ENCODE peak calls at places on chromosomes 1 and 21, in nine cellular contexts. R, W, D, K, N, H, L, C and Q are unnamed samples.

GRCh38 chr1:19710825-19711611 is 46.3 kb downstream of the HTR6 start:
- DNase-seq in R (no peak), W (no peak), D (no peak), K (no peak), N (no peak), H (no peak), L (no peak), C (no peak), Q (no peak)

GRCh38 chr1:202104073-202104472 is 18.6 kb upstream of the GPR37L1 start:
- DNase-seq in R (no peak), W (no peak), D (no peak), K (peak; percentile 73), N (no peak), H (no peak), L (no peak), C (no peak), Q (no peak)

GRCh38 chr1:192709544-192709943 is 73.6 kb downstream of the RGS13 start:
- DNase-seq in R (no peak), W (peak; percentile 24), D (peak; percentile 40), K (no peak), N (peak; percentile 66), H (peak; percentile 32), L (no peak), C (peak; percentile 28), Q (no peak)

GRCh38 chr1:10057744-10058294 is 25.1 kb downstream of the UBE4B start:
- DNase-seq in R (no peak), W (no peak), D (no peak), K (no peak), N (no peak), H (no peak), L (no peak), C (no peak), Q (no peak)

GRCh38 chr1:3852091-3852490 is 4.9 kb downstream of the CEP104 start:
- DNase-seq in R (no peak), W (no peak), D (no peak), K (no peak), N (no peak), H (no peak), L (no peak), C (no peak), Q (no peak)

GRCh38 chr1:12159826-12160225 is 7.0 kb upstream of the TNFRSF1B start:
- DNase-seq in R (peak; percentile 59), W (no peak), D (peak; percentile 20), K (no peak), N (no peak), H (no peak), L (no peak), C (no peak), Q (no peak)

GRCh38 chr21:24995206-24995605 is 612.1 kb downstream of the MRPL39 start:
- DNase-seq in R (no peak), W (no peak), D (no peak), K (no peak), N (no peak), H (no peak), L (no peak), C (peak; percentile 41), Q (no peak)

GRCh38 chr1:165444897-165445370 is at the start of gene RXRG:
- DNase-seq in R (no peak), W (peak; percentile 26), D (peak; percentile 1), K (no peak), N (peak; percentile 52), H (peak; percentile 0), L (peak; percentile 9), C (no peak), Q (no peak)

GRCh38 chr1:54225378-54225777 is 25.4 kb downstream of the MRPL37 start:
- DNase-seq in R (no peak), W (no peak), D (no peak), K (no peak), N (no peak), H (no peak), L (no peak), C (no peak), Q (no peak)

GRCh38 chr1:94218332-94218731 is 19.1 kb downstream of the ARHGAP29 start:
- DNase-seq in R (no peak), W (no peak), D (no peak), K (no peak), N (no peak), H (no peak), L (peak; percentile 81), C (no peak), Q (no peak)

GRCh38 chr1:13898406-13898805 is 198.4 kb downstream of the PRDM2 start:
- DNase-seq in R (no peak), W (no peak), D (no peak), K (no peak), N (no peak), H (no peak), L (no peak), C (no peak), Q (no peak)

GRCh38 chr1:6784560-6785317 is 515 bp upstream of the CAMTA1 start:
- DNase-seq in R (peak; percentile 100), W (peak; percentile 100), D (peak; percentile 100), K (peak; percentile 100), N (peak; percentile 100), H (peak; percentile 100), L (peak; percentile 100), C (peak; percentile 100), Q (peak; percentile 100)

GRCh38 chr1:6783956-6784559 is 1.2 kb upstream of the CAMTA1 start:
- DNase-seq in R (peak; percentile 41), W (no peak), D (no peak), K (no peak), N (no peak), H (no peak), L (peak; percentile 50), C (no peak), Q (peak; percentile 17)

GRCh38 chr1:6782151-6782550 is 3.1 kb upstream of the CAMTA1 start:
- DNase-seq in R (no peak), W (no peak), D (no peak), K (no peak), N (no peak), H (no peak), L (no peak), C (no peak), Q (no peak)

GRCh38 chr1:6785318-6785712 is at the start of gene CAMTA1:
- DNase-seq in R (no peak), W (no peak), D (no peak), K (no peak), N (no peak), H (no peak), L (no peak), C (no peak), Q (no peak)

GRCh38 chr1:6783221-6783620 is 2.0 kb upstream of the CAMTA1 start:
- DNase-seq in R (no peak), W (no peak), D (peak; percentile 8), K (no peak), N (no peak), H (no peak), L (no peak), C (no peak), Q (no peak)
- H3K9ac ChIP-seq in R (peak overlapping the region; percentile 87), W (peak overlapping the region; percentile 94), D (peak overlapping the region; percentile 98), K (no peak overlapping the region), N (no peak overlapping the region), H (no peak overlapping the region), L (no peak overlapping the region), C (no peak overlapping the region), Q (no peak overlapping the region)

GRCh38 chr21:31909153-31909771 is 36.4 kb downstream of the HUNK start:
- DNase-seq in R (no peak), W (peak; percentile 30), D (no peak), K (no peak), N (peak; percentile 59), H (peak; percentile 17), L (no peak), C (no peak), Q (no peak)
- H3K9ac ChIP-seq in R (no peak overlapping the region), W (no peak overlapping the region), D (no peak overlapping the region), K (no peak overlapping the region), N (no peak overlapping the region), H (no peak overlapping the region), L (no peak overlapping the region), C (no peak overlapping the region), Q (no peak overlapping the region)

GRCh38 chr1:203340112-203340804 is 10.7 kb downstream of the FMOD start:
- DNase-seq in R (peak; percentile 94), W (peak; percentile 93), D (peak; percentile 63), K (peak; percentile 84), N (peak; percentile 72), H (peak; percentile 84), L (peak; percentile 76), C (peak; percentile 56), Q (peak; percentile 84)
- H3K9ac ChIP-seq in R (no peak overlapping the region), W (no peak overlapping the region), D (no peak overlapping the region), K (peak overlapping the region; percentile 48), N (no peak overlapping the region), H (no peak overlapping the region), L (no peak overlapping the region), C (no peak overlapping the region), Q (no peak overlapping the region)

DNA sequence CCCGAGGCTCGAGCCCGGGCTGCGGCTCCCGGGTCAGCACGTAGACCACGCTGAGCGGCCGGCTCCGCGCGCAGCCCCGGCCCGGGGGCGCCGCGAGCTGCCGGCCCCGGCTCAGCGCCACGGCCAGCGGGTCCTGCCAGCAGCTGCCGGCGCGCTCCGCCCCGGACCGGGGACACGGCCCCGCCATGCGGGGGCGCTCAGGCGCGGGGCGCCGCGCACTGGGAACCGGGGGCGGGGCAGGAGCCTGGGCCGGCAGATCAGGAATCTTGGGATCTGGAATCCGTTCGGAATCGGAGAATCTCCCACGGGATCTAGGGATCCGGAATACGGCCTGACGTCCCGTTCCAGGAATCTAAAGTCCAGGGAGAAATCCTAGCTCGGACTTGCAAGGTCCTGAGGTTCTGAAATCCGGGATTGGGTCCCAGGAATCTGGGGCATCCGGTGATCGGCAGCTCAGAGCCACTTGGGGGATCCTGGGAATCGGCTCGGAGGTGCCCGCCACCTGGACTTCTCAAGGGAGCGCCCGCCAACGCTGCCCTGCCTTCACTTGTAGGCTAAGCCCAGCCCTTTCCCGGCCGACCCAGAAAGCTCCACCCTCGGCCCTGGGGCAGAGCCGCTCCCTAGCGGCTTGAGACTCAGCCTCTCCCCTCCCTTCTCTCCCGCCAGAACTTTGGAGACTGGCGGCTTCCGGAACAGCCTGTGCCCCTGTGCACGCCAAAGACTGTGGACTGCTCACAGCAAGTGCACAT is at the start of gene MAP3K6:
- DNase-seq in R (peak; percentile 85), W (peak; percentile 94), D (peak; percentile 87), K (peak; percentile 90), N (peak; percentile 63), H (peak; percentile 59), L (peak; percentile 55), C (peak; percentile 56), Q (peak; percentile 64)
- H3K9ac ChIP-seq in R (peak within 1 kb of the TSS; percentile 93), W (peak within 1 kb of the TSS; percentile 99), D (peak within 1 kb of the TSS; percentile 89), K (peak within 1 kb of the TSS; percentile 93), N (peak within 1 kb of the TSS; percentile 82), H (peak within 1 kb of the TSS; percentile 93), L (peak within 1 kb of the TSS; percentile 83), C (peak within 1 kb of the TSS; percentile 81), Q (peak within 1 kb of the TSS; percentile 51)

DNA sequence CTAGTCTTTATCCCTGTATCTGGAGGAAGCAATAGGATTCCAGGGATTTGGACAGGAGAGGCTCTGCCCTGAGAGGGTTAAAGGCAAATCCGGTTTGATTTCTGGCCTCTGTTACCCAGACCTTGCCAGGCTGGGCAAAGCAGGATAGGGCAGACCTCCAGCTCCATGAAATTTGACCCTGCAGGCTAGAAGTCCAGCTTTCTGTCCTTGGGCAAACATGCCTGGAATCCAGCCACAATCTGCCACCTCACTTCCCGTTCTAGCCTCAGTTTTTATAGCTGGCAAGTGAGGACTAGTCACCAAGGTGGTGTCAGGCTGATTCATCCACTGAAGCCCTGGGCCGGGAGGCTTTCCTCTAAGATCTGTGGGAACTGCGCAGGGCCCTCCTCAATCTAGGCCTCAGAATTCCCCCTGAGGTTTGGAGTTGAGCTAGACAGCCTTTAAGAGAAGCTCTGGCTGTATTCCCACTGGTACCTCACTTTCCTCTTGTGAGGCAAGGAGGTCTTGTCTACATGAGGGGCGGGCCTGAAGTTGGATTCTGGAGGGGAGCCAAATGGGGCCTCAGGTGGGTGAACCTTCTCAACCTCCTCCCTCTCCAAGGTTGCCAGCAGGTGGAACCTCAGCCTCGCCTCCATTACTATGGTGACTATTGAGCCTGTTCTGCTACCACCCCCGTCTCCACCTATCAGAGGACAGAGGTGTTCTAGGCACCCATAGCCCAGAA is 7.0 kb upstream of the P3R3URF start:
- DNase-seq in R (peak; percentile 100), W (peak; percentile 99), D (peak; percentile 100), K (peak; percentile 93), N (no peak), H (peak; percentile 95), L (peak; percentile 97), C (peak; percentile 89), Q (no peak)
- H3K9ac ChIP-seq in R (peak overlapping the region; percentile 85), W (peak overlapping the region; percentile 76), D (peak overlapping the region; percentile 44), K (peak overlapping the region; percentile 97), N (no peak overlapping the region), H (peak overlapping the region; percentile 22), L (peak overlapping the region; percentile 53), C (peak overlapping the region; percentile 64), Q (no peak overlapping the region)